ENCODE peak calls at places on chromosomes 5 and 9, in ten cellular contexts. O, G, K, A, X, I, C, R, Q and P are unnamed samples.

GRCh38 chr5:142645456-142645855 is 40.4 kb downstream of the FGF1 start:
- DNase-seq in X (no peak), R (no peak), O (no peak), A (no peak), K (no peak), I (no peak), G (no peak), Q (no peak), C (no peak), P (no peak)

GRCh38 chr5:130109152-130109551 is 204.9 kb downstream of the CHSY3 start:
- DNase-seq in K (peak; percentile 3), O (peak; percentile 10), I (no peak), A (peak; percentile 65), X (no peak), R (no peak), C (peak; percentile 53), Q (no peak), G (no peak), P (no peak)

GRCh38 chr9:100492952-100493351 is 20.0 kb downstream of the TMEFF1 start:
- DNase-seq in Q (no peak), X (no peak), A (peak; percentile 5), G (no peak), R (no peak), O (no peak), I (no peak), C (peak; percentile 8), K (no peak), P (no peak)

GRCh38 chr9:19409406-19410194 is 791 bp downstream of the ACER2 start:
- DNase-seq in A (peak; percentile 37), K (no peak), G (peak; percentile 68), X (peak; percentile 43), R (peak; percentile 83), C (peak; percentile 48), Q (peak; percentile 62), O (peak; percentile 39), I (peak; percentile 73), P (no peak)

GRCh38 chr5:168300377-168301182 is 9.1 kb downstream of the WWC1 start:
- DNase-seq in K (no peak), C (no peak), X (no peak), G (no peak), I (no peak), R (no peak), Q (no peak), A (no peak), O (no peak), P (no peak)

GRCh38 chr5:143433680-143434079 is 30.2 kb upstream of the NR3C1 start:
- DNase-seq in Q (no peak), C (peak; percentile 27), K (no peak), O (no peak), R (no peak), A (no peak), X (no peak), G (no peak), I (no peak), P (no peak)

GRCh38 chr9:81787747-81788632 is 98.6 kb upstream of the TLE1 start:
- DNase-seq in I (no peak), G (peak; percentile 27), A (peak; percentile 96), X (no peak), Q (peak; percentile 69), R (no peak), C (no peak), O (no peak), K (peak; percentile 74), P (no peak)

GRCh38 chr9:33468797-33469621 is 4.7 kb downstream of the NOL6 start:
- DNase-seq in G (no peak), C (no peak), R (peak; percentile 68), O (no peak), Q (no peak), I (no peak), A (no peak), X (no peak), K (no peak), P (no peak)

GRCh38 chr5:982377-983237 is 26.0 kb upstream of the NKD2 start:
- DNase-seq in X (peak; percentile 64), A (peak; percentile 23), G (no peak), Q (no peak), I (peak; percentile 3), R (no peak), K (no peak), O (no peak), C (no peak), P (no peak)

GRCh38 chr9:20319641-20320337 is 302.5 kb downstream of the MLLT3 start:
- DNase-seq in A (peak; percentile 53), R (no peak), X (no peak), I (no peak), C (no peak), Q (no peak), K (peak; percentile 31), O (no peak), G (no peak), P (peak; percentile 86)

GRCh38 chr5:96093890-96094381 is 132.3 kb upstream of the ELL2 start:
- DNase-seq in I (no peak), X (no peak), R (no peak), O (no peak), C (no peak), Q (no peak), A (peak; percentile 90), K (peak; percentile 48), G (no peak), P (no peak)

DNA sequence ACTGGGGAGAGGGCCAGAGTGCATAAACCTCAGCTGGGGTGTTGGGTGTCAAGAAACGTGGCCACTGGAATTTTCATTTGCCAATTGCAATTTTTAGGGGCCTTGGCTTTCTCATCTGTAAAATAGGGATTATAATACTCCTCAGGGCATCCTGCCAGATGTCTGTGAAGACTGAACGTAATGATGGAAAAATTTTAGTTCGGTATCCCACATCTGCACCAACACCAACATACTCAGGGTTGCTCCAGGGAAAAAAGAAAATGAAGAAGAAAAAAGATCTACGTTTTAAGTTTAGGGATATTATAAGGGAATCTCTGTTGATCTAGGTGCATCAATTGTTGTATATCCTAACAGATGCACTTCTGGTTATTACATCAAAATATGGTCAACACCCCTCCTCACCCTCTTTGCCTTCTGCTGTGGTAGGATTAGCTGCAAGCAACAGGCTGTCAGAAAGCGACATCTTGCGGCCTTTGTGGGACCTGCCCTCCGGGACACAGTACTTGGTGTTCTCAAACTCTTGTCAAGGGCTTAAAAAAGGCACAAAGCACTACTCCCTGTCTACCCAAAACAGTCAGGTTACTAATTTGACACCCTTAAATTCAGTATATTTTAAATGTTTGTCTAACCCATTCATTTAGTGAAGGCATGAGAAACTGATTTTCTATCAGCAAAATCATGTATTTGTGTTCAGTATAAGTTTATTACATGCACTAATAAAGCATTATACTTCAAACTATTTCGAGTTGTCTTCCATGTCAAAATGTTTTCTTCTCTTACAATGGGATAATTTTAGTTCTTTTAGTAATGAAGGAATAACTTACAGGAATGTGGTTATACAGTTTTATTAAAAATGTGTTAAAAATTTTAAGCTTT is 8.3 kb upstream of the TBC1D2 start:
- DNase-seq in C (peak; percentile 87), K (no peak), R (peak; percentile 94), O (peak; percentile 74), G (peak; percentile 73), A (peak; percentile 83), Q (peak; percentile 82), X (peak; percentile 83), I (peak; percentile 75), P (no peak)
- TF ChIP-seq CTCF in C (peak; percentile 96), K (peak; percentile 98), R (peak; percentile 66), O (peak; percentile 95), G (peak; percentile 94), A (peak; percentile 96), Q (peak; percentile 91), X (peak; percentile 61), I (peak; percentile 89), P (peak; percentile 81)

DNA sequence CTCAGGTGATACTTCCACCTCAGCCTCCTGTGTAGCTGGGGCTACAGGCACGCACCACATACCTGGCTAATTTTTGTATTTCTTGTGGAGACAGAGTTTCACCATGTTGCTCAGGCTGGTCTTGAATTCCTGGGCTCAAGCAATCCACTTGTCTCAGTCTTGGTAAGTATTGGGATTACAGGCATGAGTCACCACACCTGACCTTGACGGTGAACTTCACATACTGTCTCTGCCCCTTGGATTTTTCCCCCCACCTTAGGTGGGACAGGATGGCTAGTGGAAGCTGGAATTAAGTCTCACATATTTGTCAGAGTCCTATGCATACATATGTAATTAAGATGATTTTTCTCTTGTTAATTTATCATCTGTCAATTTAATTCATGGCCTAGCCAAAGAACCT is 20.9 kb upstream of the RFK start:
- DNase-seq in A (peak; percentile 42), G (no peak), R (no peak), O (no peak), X (no peak), Q (no peak), K (no peak), C (no peak), I (no peak), P (peak; percentile 74)
- TF ChIP-seq CTCF in A (no peak), G (no peak), R (no peak), O (no peak), X (no peak), Q (no peak), K (no peak), C (no peak), I (no peak), P (no peak)

DNA sequence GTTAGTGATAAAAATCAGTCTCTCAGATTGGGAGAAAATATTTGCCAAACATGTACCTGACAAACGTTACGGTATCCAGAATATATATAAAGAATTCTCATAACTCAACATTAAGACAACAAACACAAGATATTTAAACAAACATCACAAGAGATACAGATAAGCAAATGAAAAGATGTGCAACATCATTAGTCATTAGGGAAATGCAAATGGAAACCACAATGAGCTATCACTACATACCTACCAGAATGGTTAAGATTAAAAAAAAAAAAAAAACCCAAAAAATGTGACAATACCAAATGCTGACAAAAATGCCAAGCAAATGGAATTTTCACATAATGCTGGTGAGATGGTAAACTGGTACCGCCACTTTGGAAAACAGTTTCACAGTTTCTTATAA is 15.4 kb downstream of the CERT1 start:
- DNase-seq in Q (no peak), K (no peak), G (no peak), R (no peak), A (no peak), O (no peak), X (no peak), C (no peak), I (no peak), P (no peak)
- TF ChIP-seq CTCF in Q (no peak), K (no peak), G (no peak), R (no peak), A (no peak), O (no peak), X (no peak), C (no peak), I (no peak), P (no peak)

DNA sequence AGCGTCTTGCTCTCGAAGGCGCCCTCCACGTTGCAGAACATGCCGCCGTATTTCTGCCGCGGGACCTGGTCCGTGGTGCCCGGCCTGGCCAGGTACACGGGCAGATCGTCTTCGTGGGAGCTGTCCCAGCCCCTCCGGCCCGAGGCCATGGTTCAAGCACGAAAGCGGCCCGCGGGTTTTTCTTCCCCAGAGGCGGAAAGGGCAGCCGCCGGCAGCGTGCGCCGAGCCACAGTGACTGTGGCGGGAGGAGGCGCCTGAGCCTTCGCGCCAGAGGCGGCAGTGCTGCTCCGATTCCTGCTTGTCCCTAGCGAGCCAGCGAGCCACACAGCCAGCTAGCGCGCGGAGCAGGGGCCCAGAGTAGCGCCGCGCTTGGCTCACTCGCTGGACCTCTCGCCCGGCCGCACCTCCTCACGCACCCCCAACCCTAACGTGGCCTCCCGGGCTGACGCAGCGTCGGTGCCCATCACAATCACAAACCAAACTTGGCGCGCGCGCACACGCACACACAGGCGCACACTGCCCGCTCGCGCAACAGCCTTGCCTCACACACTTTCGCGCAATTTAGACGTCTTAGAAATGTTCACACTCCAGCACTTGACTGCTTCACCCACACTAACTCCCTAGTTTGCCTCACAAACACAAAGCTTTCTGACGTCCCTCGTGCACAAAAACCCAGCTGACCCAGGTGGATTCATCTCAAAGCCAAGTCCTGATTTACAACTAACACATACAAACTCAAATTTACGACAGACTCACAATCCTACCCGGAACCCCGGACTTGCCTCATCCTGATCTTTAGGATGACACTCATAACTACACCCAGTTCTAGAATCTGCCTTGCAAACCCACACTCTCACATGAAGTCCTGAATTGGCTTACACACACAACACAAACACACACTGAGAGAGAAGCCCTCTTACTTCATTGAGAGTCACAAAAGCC is at the start of gene DPYSL3:
- DNase-seq in R (peak; percentile 83), I (peak; percentile 70), Q (peak; percentile 81), C (no peak), K (no peak), A (peak; percentile 69), G (peak; percentile 83), O (peak; percentile 21), X (peak; percentile 74), P (peak; percentile 92)
- TF ChIP-seq CTCF in R (no peak), I (peak; percentile 31), Q (peak; percentile 66), C (no peak), K (peak; percentile 15), A (peak; percentile 25), G (peak; percentile 44), O (no peak), X (no peak), P (peak; percentile 34)